ENCODE peak calls at places on chromosomes 13 and 19, in five cellular contexts. D, W, Z, C and Y are unnamed samples.

GRCh38 chr13:81487151-81487550 is 1146.2 kb upstream of the SPRY2 start:
- DNase-seq in Z (peak), C (no peak), W (peak), D (no peak), Y (no peak)

GRCh38 chr19:1008268-1009042 is 8.2 kb downstream of the GRIN3B start:
- DNase-seq in C (no peak), D (no peak), Z (no peak), W (no peak), Y (no peak)

GRCh38 chr19:47187023-47187655 is 43.9 kb downstream of the BBC3 start:
- DNase-seq in Z (no peak), D (no peak), C (no peak), W (no peak), Y (no peak)

GRCh38 chr19:4373601-4374441 is 26.5 kb downstream of the SH3GL1 start:
- DNase-seq in D (peak), C (no peak), Z (no peak), W (no peak), Y (peak)

GRCh38 chr19:36106991-36107390 is 4.0 kb upstream of the OVOL3 start:
- DNase-seq in Z (no peak), W (no peak), D (no peak), C (no peak), Y (no peak)

GRCh38 chr19:934865-935422 is 9.1 kb downstream of the ARID3A start:
- DNase-seq in Z (peak), W (no peak), D (no peak), C (no peak), Y (no peak)

GRCh38 chr19:16319466-16319865 is 5.2 kb upstream of the KLF2 start:
- DNase-seq in C (peak), Z (no peak), D (no peak), W (no peak), Y (no peak)

GRCh38 chr13:108176685-108177274 is 38.6 kb downstream of the LIG4 start:
- DNase-seq in Z (peak), D (no peak), W (peak), C (peak), Y (no peak)

GRCh38 chr19:13962738-13963602 is 10.7 kb downstream of the DCAF15 start:
- DNase-seq in Z (no peak), D (no peak), C (no peak), W (no peak), Y (no peak)